ENCODE peak calls at places on chromosome 9, in eight cellular contexts. T is B cell, E is cardiac muscle cell, K is glutamatergic neuron, O is fibroblast of pulmonary artery, P is GM06990, L is tibial artery, J is fibroblast of lung. U is an unnamed sample.

GRCh38 chr9:137446851-137447471 is 5.8 kb upstream of the ENTPD8 start:
- DNase-seq in T (no peak), E (no peak), K (peak), O (no peak), P (peak), L (no peak), J (no peak), U (no peak)

GRCh38 chr9:122200960-122201635 is 27.7 kb downstream of the LHX6 start:
- DNase-seq in T (no peak), E (peak), K (no peak), O (peak), P (no peak), L (no peak), J (peak), U (no peak)

GRCh38 chr9:76738402-76738801 is 25.8 kb upstream of the PCA3 start:
- DNase-seq in T (no peak), E (no peak), K (no peak), O (no peak), P (no peak), L (no peak), J (no peak), U (no peak)

GRCh38 chr9:4400731-4401130 is 89.5 kb upstream of the SLC1A1 start:
- DNase-seq in T (no peak), E (no peak), K (no peak), O (no peak), P (no peak), L (no peak), J (no peak), U (no peak)

GRCh38 chr9:93267681-93268505 is 84.0 kb downstream of the WNK2 start:
- DNase-seq in T (no peak), E (no peak), K (no peak), O (no peak), P (no peak), L (peak), J (no peak), U (peak)

GRCh38 chr9:128634111-128634510 is 22.5 kb downstream of the DYNC2I2 start:
- DNase-seq in T (no peak), E (no peak), K (no peak), O (no peak), P (no peak), L (no peak), J (no peak), U (peak)

GRCh38 chr9:4298255-4299005 is 1.4 kb downstream of the GLIS3 start:
- DNase-seq in T (peak), E (no peak), K (peak), O (no peak), P (peak), L (peak), J (peak), U (peak)

GRCh38 chr9:99445920-99446319 is 223.8 kb downstream of the SEC61B start:
- DNase-seq in T (no peak), E (no peak), K (no peak), O (no peak), P (no peak), L (no peak), J (no peak), U (no peak)

GRCh38 chr9:3916984-3917383 is 382.9 kb downstream of the GLIS3 start:
- DNase-seq in T (no peak), E (peak), K (no peak), O (peak), P (no peak), L (no peak), J (peak), U (no peak)

GRCh38 chr9:110546411-110546871 is 33.1 kb downstream of the SVEP1 start:
- DNase-seq in T (no peak), E (no peak), K (no peak), O (no peak), P (no peak), L (no peak), J (no peak), U (no peak)

GRCh38 chr9:107242073-107243063 is 40.7 kb upstream of the RAD23B start:
- DNase-seq in T (no peak), E (no peak), K (no peak), O (no peak), P (no peak), L (no peak), J (peak), U (no peak)

GRCh38 chr9:86944974-86945867 is 2.1 kb downstream of the GAS1 start:
- DNase-seq in T (peak), E (peak), K (no peak), O (peak), P (no peak), L (no peak), J (no peak), U (no peak)

GRCh38 chr9:106420511-106420944 is 442.4 kb upstream of the ZNF462 start:
- DNase-seq in T (no peak), E (peak), K (no peak), O (no peak), P (peak), L (no peak), J (peak), U (peak)

GRCh38 chr9:95095619-95096355 is 221.7 kb downstream of the FANCC start:
- DNase-seq in T (no peak), E (no peak), K (no peak), O (no peak), P (no peak), L (no peak), J (no peak), U (no peak)

GRCh38 chr9:70924905-70925547 is 196.4 kb downstream of the TRPM3 start:
- DNase-seq in T (peak), E (peak), K (peak), O (peak), P (peak), L (peak), J (peak), U (peak)

GRCh38 chr9:108241384-108241783 is 614.4 kb downstream of the ACTL7B start:
- DNase-seq in T (no peak), E (no peak), K (no peak), O (peak), P (no peak), L (no peak), J (no peak), U (no peak)

GRCh38 chr9:102354041-102354440 is 615.6 kb upstream of the GRIN3A start:
- DNase-seq in T (no peak), E (no peak), K (no peak), O (no peak), P (no peak), L (no peak), J (no peak), U (no peak)

GRCh38 chr9:27573699-27574265 is 501 bp upstream of the C9orf72 start:
- DNase-seq in T (peak), E (peak), K (peak), O (peak), P (peak), L (peak), J (peak), U (peak)

GRCh38 chr9:27572036-27572435 is 1.2 kb downstream of the C9orf72 start:
- DNase-seq in T (no peak), E (no peak), K (no peak), O (no peak), P (no peak), L (no peak), J (no peak), U (no peak)

GRCh38 chr9:27572566-27572917 is 739 bp downstream of the C9orf72 start:
- DNase-seq in T (peak), E (peak), K (peak), O (peak), P (no peak), L (peak), J (peak), U (peak)

GRCh38 chr9:27569406-27569805 is 3.9 kb downstream of the C9orf72 start:
- DNase-seq in T (no peak), E (no peak), K (no peak), O (no peak), P (no peak), L (no peak), J (peak), U (no peak)

DNA sequence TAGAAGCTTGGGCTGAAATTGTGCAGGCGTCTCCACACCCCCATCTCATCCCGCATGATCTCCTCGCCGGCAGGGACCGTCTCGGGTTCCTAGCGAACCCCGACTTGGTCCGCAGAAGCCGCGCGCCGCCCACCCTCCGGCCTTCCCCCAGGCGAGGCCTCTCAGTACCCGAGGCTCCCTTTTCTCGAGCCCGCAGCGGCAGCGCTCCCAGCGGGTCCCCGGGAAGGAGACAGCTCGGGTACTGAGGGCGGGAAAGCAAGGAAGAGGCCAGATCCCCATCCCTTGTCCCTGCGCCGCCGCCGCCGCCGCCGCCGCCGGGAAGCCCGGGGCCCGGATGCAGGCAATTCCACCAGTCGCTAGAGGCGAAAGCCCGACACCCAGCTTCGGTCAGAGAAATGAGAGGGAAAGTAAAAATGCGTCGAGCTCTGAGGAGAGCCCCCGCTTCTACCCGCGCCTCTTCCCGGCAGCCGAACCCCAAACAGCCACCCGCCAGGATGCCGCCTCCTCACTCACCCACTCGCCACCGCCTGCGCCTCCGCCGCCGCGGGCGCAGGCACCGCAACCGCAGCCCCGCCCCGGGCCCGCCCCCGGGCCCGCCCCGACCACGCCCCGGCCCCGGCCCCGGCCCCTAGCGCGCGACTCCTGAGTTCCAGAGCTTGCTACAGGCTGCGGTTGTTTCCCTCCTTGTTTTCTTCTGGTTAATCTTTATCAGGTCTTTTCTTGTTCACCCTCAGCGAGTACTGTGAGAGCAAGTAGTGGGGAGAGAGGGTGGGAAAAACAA is at the start of gene C9orf72:
- DNase-seq in T (peak), E (no peak), K (peak), O (no peak), P (peak), L (peak), J (peak), U (peak)
- TF ChIP-seq CTCF in T (no peak), E (no peak), K (no peak), O (no peak), P (no peak), L (no peak), J (no peak), U (no peak)

DNA sequence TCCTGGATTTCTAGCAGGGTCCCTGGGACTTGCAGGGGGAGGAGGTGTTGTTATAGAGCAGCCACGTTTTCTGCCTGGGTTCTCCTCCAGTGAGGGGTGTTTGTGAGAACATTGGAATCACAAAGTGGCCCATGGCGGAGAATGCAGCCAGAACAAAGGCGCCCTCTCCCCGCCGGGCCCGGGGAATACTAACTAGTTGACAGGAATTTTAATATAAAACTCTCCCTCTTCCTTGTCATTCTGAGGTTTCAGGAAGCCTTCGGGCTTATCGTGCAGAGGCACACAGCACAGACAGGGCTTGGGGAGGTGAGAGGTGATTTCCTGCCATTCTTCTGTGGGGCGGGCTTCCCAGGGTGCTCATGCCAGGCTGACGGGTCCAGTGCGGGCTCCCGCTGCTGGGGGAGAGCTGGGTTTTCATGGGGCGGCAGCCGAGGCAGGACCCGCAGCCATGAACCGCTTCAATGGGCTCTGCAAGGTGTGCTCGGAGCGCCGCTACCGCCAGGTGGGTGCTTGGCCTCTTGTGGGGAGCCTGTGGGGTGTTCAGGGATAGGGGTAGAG is 37.7 kb downstream of the RGS3 start:
- DNase-seq in T (no peak), E (no peak), K (no peak), O (peak), P (no peak), L (no peak), J (no peak), U (no peak)
- TF ChIP-seq CTCF in T (no peak), E (no peak), K (no peak), O (no peak), P (no peak), L (no peak), J (no peak), U (no peak)

GRCh38 chr9:215631-216155 is 1.0 kb downstream of the DOCK8 start:
- DNase-seq in T (no peak), E (no peak), K (no peak), O (no peak), P (no peak), L (no peak), J (no peak), U (no peak)

GRCh38 chr9:211557-211956 is 3.1 kb upstream of the DOCK8 start:
- DNase-seq in T (no peak), E (peak), K (no peak), O (peak), P (no peak), L (peak), J (no peak), U (no peak)

GRCh38 chr9:211036-211435 is 3.6 kb upstream of the DOCK8 start:
- DNase-seq in T (no peak), E (no peak), K (no peak), O (no peak), P (no peak), L (no peak), J (no peak), U (no peak)

GRCh38 chr9:212265-212664 is 2.4 kb upstream of the DOCK8 start:
- DNase-seq in T (no peak), E (no peak), K (no peak), O (no peak), P (no peak), L (no peak), J (no peak), U (no peak)

GRCh38 chr9:214488-215448 is at the start of gene DOCK8:
- DNase-seq in T (peak), E (peak), K (peak), O (peak), P (peak), L (peak), J (peak), U (peak)
- TF ChIP-seq CTCF in T (peak), E (peak), K (peak), O (no peak), P (peak), L (no peak), J (no peak), U (peak)

DNA sequence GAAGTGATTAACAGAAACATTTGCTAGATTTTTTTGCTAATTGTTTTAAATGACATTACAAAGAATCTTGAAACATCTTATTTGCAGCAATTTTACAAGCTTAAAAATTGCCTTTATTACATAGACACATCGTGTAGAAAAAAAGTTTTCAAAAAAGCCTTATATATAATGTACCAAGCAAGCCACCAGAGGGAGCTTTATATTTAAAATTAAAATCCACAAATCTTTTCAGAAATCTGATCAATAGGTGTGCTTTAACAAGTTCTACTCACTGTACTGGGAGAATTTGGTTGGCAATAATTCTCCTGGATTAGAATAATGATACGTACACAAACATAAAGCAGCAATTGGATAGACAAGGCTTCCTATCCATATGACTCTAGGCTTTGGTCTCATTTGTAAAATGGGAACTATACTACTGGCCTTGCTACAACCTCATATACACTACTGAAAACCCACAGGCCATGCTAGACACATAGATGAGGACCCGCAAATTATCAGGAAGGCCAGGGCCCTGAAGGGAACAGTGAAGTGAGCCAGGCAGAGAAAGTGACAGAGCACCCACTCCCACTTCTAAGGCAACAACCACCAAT is 4.8 kb downstream of the PSMB7 start:
- DNase-seq in T (no peak), E (no peak), K (no peak), O (peak), P (no peak), L (no peak), J (no peak), U (no peak)
- TF ChIP-seq CTCF in T (peak), E (peak), K (peak), O (peak), P (peak), L (no peak), J (no peak), U (peak)